ENCODE peak calls at places on chromosomes 4 and X, in nine cellular contexts. B, M, N, G, L, K, J, V and R are unnamed samples.

GRCh38 chr4:73068496-73069337 is 799 bp downstream of the COX18 start:
- DNase-seq in B (peak; percentile 45), M (no peak), N (no peak), G (peak; percentile 44), L (no peak), K (no peak), J (peak; percentile 54), V (peak; percentile 12), R (no peak)

GRCh38 chr4:81577392-81577791 is 105.7 kb upstream of the RASGEF1B start:
- DNase-seq in B (peak; percentile 70), M (no peak), N (no peak), G (no peak), L (no peak), K (no peak), J (no peak), V (no peak), R (no peak)

GRCh38 chr4:6839579-6839978 is 57.1 kb downstream of the KIAA0232 start:
- DNase-seq in B (no peak), M (no peak), N (no peak), G (no peak), L (no peak), K (no peak), J (no peak), V (no peak), R (no peak)

GRCh38 chr4:110059556-110060191 is 138.7 kb downstream of the ELOVL6 start:
- DNase-seq in B (no peak), M (no peak), N (no peak), G (no peak), L (no peak), K (no peak), J (peak; percentile 18), V (peak; percentile 20), R (no peak)

GRCh38 chr4:149223659-149224058 is 592.0 kb downstream of the IQCM start:
- DNase-seq in B (no peak), M (no peak), N (no peak), G (no peak), L (no peak), K (no peak), J (peak; percentile 48), V (no peak), R (no peak)

GRCh38 chrX:131322646-131323045 is 33.5 kb upstream of the IGSF1 start:
- DNase-seq in B (no peak), M (no peak), N (no peak), G (no peak), L (no peak), K (no peak), J (no peak), V (no peak), R (no peak)

GRCh38 chr4:10371869-10372471 is 85.3 kb downstream of the ZNF518B start:
- DNase-seq in B (no peak), M (no peak), N (no peak), G (no peak), L (no peak), K (no peak), J (peak; percentile 39), V (no peak), R (no peak)

GRCh38 chr4:8534601-8535000 is 45.6 kb upstream of the GPR78 start:
- DNase-seq in B (no peak), M (no peak), N (no peak), G (no peak), L (no peak), K (no peak), J (no peak), V (no peak), R (no peak)

GRCh38 chrX:29661290-29661689 is 554.1 kb upstream of the MAGEB2 start:
- DNase-seq in B (no peak), M (no peak), N (no peak), G (peak; percentile 7), L (no peak), K (no peak), J (peak; percentile 9), V (no peak), R (no peak)

GRCh38 chr4:168766537-168767316 is 243.3 kb downstream of the CBR4 start:
- DNase-seq in B (no peak), M (no peak), N (no peak), G (no peak), L (no peak), K (no peak), J (peak; percentile 64), V (no peak), R (no peak)

GRCh38 chr4:159764343-159764952 is 661.6 kb downstream of the RAPGEF2 start:
- DNase-seq in B (peak; percentile 76), M (peak; percentile 6), N (peak; percentile 16), G (peak; percentile 73), L (no peak), K (no peak), J (peak; percentile 40), V (no peak), R (peak; percentile 0)

GRCh38 chr4:129358571-129358970 is 262.6 kb downstream of the C4orf33 start:
- DNase-seq in B (no peak), M (no peak), N (no peak), G (no peak), L (no peak), K (no peak), J (peak; percentile 39), V (no peak), R (no peak)

GRCh38 chrX:55279832-55280231 is 15.1 kb upstream of the PAGE3 start:
- DNase-seq in B (no peak), M (no peak), N (no peak), G (peak; percentile 1), L (no peak), K (no peak), J (no peak), V (no peak), R (no peak)

GRCh38 chrX:72652132-72652531 is 62.0 kb downstream of the PHKA1 start:
- DNase-seq in B (peak; percentile 68), M (no peak), N (no peak), G (no peak), L (no peak), K (no peak), J (no peak), V (no peak), R (no peak)

GRCh38 chr4:71026086-71026485 is 32.6 kb downstream of the DCK start:
- DNase-seq in B (peak; percentile 47), M (no peak), N (no peak), G (peak; percentile 63), L (no peak), K (no peak), J (peak; percentile 88), V (no peak), R (no peak)

GRCh38 chr4:2075987-2076907 is 17.1 kb downstream of the NAT8L start:
- DNase-seq in B (no peak), M (no peak), N (no peak), G (no peak), L (peak; percentile 40), K (no peak), J (no peak), V (no peak), R (no peak)

GRCh38 chrX:18149454-18149853 is 71.2 kb downstream of the BEND2 start:
- DNase-seq in B (no peak), M (no peak), N (no peak), G (no peak), L (no peak), K (no peak), J (no peak), V (no peak), R (no peak)